ENCODE peak calls at places on chromosomes 11 and 22, in four cellular contexts. One of them, this sample, is unnamed.

GRCh38 chr11:94602430-94603372 is 35.5 kb downstream of the PIWIL4 start:
- DNase-seq in K562: peak; percentile 51
- DNase-seq in GM12878: peak; percentile 75
- DNase-seq in HepG2: peak; percentile 66
- DNase-seq in this sample: peak; percentile 25

GRCh38 chr11:10973416-10973815 is 115.6 kb upstream of the ZBED5 start:
- DNase-seq in HepG2: no peak
- DNase-seq in K562: no peak
- DNase-seq in GM12878: no peak
- DNase-seq in this sample: no peak

GRCh38 chr11:69948256-69949141 is 129.3 kb upstream of the FGF3 start:
- DNase-seq in GM12878: no peak
- DNase-seq in K562: peak; percentile 91
- DNase-seq in HepG2: peak; percentile 35
- DNase-seq in this sample: no peak

GRCh38 chr11:117299351-117300300 is 8.5 kb downstream of the BACE1-AS start:
- DNase-seq in GM12878: no peak
- DNase-seq in HepG2: peak; percentile 79
- DNase-seq in K562: no peak
- DNase-seq in this sample: no peak

GRCh38 chr11:58024601-58025091 is 965 bp downstream of the OR9Q1 start:
- DNase-seq in GM12878: no peak
- DNase-seq in HepG2: no peak
- DNase-seq in K562: no peak
- DNase-seq in this sample: no peak

GRCh38 chr11:66523611-66524010 is 13.2 kb downstream of the BBS1 start:
- DNase-seq in GM12878: no peak
- DNase-seq in K562: no peak
- DNase-seq in HepG2: no peak
- DNase-seq in this sample: no peak

GRCh38 chr11:1528710-1529109 is 42.1 kb upstream of the MOB2 start:
- DNase-seq in K562: no peak
- DNase-seq in HepG2: no peak
- DNase-seq in GM12878: no peak
- DNase-seq in this sample: no peak

GRCh38 chr11:60810583-60810982 is 25.4 kb downstream of the MS4A10 start:
- DNase-seq in GM12878: no peak
- DNase-seq in K562: no peak
- DNase-seq in HepG2: no peak
- DNase-seq in this sample: no peak

GRCh38 chr22:49204599-49205214 is 623.0 kb downstream of the BRD1 start:
- DNase-seq in K562: no peak
- DNase-seq in GM12878: no peak
- DNase-seq in HepG2: no peak
- DNase-seq in this sample: no peak

GRCh38 chr11:31383116-31383515 is 13.5 kb downstream of the DNAJC24 start:
- DNase-seq in HepG2: no peak
- DNase-seq in GM12878: no peak
- DNase-seq in K562: no peak
- DNase-seq in this sample: no peak

GRCh38 chr22:45009881-45010531 is at the start of gene PHF21B:
- DNase-seq in GM12878: no peak
- DNase-seq in K562: peak; percentile 13
- DNase-seq in HepG2: no peak
- DNase-seq in this sample: peak; percentile 87

GRCh38 chr11:19595499-19595839 is 117.2 kb upstream of the NAV2 start:
- DNase-seq in HepG2: no peak
- DNase-seq in GM12878: no peak
- DNase-seq in K562: no peak
- DNase-seq in this sample: no peak

GRCh38 chr11:3073029-3073435 is 15.8 kb upstream of the CARS1 start:
- DNase-seq in HepG2: no peak
- DNase-seq in GM12878: no peak
- DNase-seq in K562: no peak
- DNase-seq in this sample: no peak

GRCh38 chr11:76073716-76074115 is 132.6 kb downstream of the WNT11 start:
- DNase-seq in GM12878: no peak
- DNase-seq in HepG2: no peak
- DNase-seq in K562: no peak
- DNase-seq in this sample: no peak

GRCh38 chr11:108853864-108854263 is 189.0 kb downstream of the DDX10 start:
- DNase-seq in GM12878: no peak
- DNase-seq in HepG2: no peak
- DNase-seq in K562: no peak
- DNase-seq in this sample: no peak

GRCh38 chr11:61954106-61955030 is 4.2 kb downstream of the BEST1 start:
- DNase-seq in HepG2: no peak
- DNase-seq in K562: peak; percentile 81
- DNase-seq in GM12878: no peak
- DNase-seq in this sample: no peak

GRCh38 chr11:61952882-61953281 is 2.7 kb downstream of the BEST1 start:
- DNase-seq in HepG2: no peak
- DNase-seq in K562: no peak
- DNase-seq in GM12878: no peak
- DNase-seq in this sample: no peak

GRCh38 chr11:61956191-61957027 is 6.3 kb downstream of the BEST1 start:
- DNase-seq in GM12878: no peak
- DNase-seq in K562: no peak
- DNase-seq in HepG2: no peak
- DNase-seq in this sample: no peak

GRCh38 chr11:61955416-61956135 is 5.4 kb downstream of the BEST1 start:
- DNase-seq in K562: no peak
- DNase-seq in GM12878: no peak
- DNase-seq in HepG2: no peak
- DNase-seq in this sample: peak; percentile 3

GRCh38 chr11:61955031-61955415 is 4.9 kb downstream of the BEST1 start:
- DNase-seq in HepG2: peak; percentile 59
- DNase-seq in K562: no peak
- DNase-seq in GM12878: no peak
- DNase-seq in this sample: peak; percentile 3
- TF ChIP-seq TARDBP in HepG2: no peak
- TF ChIP-seq TARDBP in K562: no peak
- TF ChIP-seq TARDBP in GM12878: no peak
- TF ChIP-seq TARDBP in this sample: no peak

DNA sequence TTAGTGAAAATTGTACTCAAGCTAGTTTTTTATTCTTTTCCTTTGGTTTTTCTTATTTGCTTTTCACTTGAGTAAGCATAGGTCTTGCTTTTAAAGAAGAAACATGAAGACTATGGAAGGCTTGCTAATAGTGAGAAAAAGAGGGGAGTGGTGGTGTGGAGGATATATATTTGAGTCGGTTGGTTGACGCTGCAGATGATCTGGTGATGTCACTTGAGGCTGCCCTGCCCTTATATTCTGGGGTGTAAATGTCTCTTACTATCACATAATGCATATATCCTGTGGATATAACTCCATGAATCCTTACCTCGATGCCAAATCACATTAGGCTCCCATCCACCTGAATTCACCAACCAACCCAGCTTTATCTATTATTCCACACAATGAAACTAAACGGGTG is 2.9 kb downstream of the GRIA4 start:
- DNase-seq in GM12878: no peak
- DNase-seq in HepG2: no peak
- DNase-seq in K562: no peak
- DNase-seq in this sample: no peak
- TF ChIP-seq TARDBP in GM12878: no peak
- TF ChIP-seq TARDBP in HepG2: no peak
- TF ChIP-seq TARDBP in K562: no peak
- TF ChIP-seq TARDBP in this sample: no peak

GRCh38 chr22:39148727-39149535 is 3.5 kb downstream of the CBX7 start:
- DNase-seq in K562: no peak
- DNase-seq in GM12878: peak; percentile 69
- DNase-seq in HepG2: no peak
- DNase-seq in this sample: no peak
- TF ChIP-seq TARDBP in K562: no peak
- TF ChIP-seq TARDBP in GM12878: no peak
- TF ChIP-seq TARDBP in HepG2: no peak
- TF ChIP-seq TARDBP in this sample: no peak

DNA sequence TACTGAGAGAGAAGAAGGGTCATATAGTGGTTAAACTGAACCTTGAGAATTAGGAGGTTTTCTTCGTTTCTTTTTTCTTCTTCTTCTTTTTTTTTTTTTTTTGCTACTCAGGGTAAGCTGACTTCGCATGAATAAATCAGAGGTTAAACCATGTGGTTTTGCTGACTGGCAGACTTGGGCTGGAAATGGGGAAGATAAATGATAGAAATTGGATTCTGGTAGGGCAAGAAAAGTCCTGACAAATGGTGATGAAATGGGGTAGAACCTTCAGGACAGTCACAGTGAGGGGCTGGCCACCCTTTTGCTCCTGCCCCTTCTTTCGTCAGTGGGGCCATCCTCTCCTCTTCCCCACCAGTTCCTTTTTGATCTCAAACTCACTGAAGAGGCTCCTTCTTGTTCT is 1.6 kb upstream of the SWAP70 start:
- DNase-seq in K562: no peak
- DNase-seq in HepG2: no peak
- DNase-seq in GM12878: no peak
- DNase-seq in this sample: no peak
- TF ChIP-seq TARDBP in K562: no peak
- TF ChIP-seq TARDBP in HepG2: no peak
- TF ChIP-seq TARDBP in GM12878: no peak
- TF ChIP-seq TARDBP in this sample: no peak

DNA sequence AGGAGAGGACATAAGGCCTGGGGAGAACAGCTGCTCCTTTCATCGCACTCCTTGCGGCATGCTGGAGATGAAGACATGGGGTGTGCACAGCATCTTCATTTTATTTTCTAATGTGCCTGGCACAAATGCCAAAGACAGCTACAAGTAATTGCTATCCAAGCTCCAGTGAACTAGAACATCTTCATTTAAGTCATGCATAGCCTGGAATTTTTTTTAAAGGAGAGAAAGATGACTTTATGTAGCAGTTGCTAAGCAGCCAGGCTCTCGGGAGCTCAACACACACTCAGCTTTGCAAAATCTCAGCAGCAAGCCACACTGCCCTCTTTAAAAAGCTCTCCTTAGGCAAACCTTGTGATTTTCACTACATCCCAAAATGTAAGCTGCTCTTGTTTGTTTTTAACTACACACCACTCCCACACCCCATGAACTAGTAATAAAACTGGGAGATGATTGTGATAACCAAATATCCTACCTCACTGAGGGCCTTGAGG is 164.5 kb upstream of the POU2AF2 start:
- DNase-seq in GM12878: no peak
- DNase-seq in K562: no peak
- DNase-seq in HepG2: no peak
- DNase-seq in this sample: no peak
- TF ChIP-seq TARDBP in GM12878: no peak
- TF ChIP-seq TARDBP in K562: no peak
- TF ChIP-seq TARDBP in HepG2: no peak
- TF ChIP-seq TARDBP in this sample: no peak

GRCh38 chr11:87391501-87391900 is 353.8 kb downstream of the TMEM135 start:
- DNase-seq in GM12878: no peak
- DNase-seq in K562: no peak
- DNase-seq in HepG2: no peak
- DNase-seq in this sample: no peak
- TF ChIP-seq TARDBP in GM12878: no peak
- TF ChIP-seq TARDBP in K562: no peak
- TF ChIP-seq TARDBP in HepG2: no peak
- TF ChIP-seq TARDBP in this sample: no peak

GRCh38 chr11:9095421-9095820 is 4.0 kb upstream of the SCUBE2 start:
- DNase-seq in GM12878: no peak
- DNase-seq in K562: peak; percentile 37
- DNase-seq in HepG2: no peak
- DNase-seq in this sample: no peak
- TF ChIP-seq TARDBP in GM12878: no peak
- TF ChIP-seq TARDBP in K562: no peak
- TF ChIP-seq TARDBP in HepG2: no peak
- TF ChIP-seq TARDBP in this sample: no peak

GRCh38 chr11:47715082-47715669 is at the start of gene AGBL2:
- DNase-seq in HepG2: peak; percentile 68
- DNase-seq in GM12878: peak; percentile 25
- DNase-seq in K562: peak; percentile 73
- DNase-seq in this sample: no peak
- TF ChIP-seq TARDBP in HepG2: peak; percentile 63
- TF ChIP-seq TARDBP in GM12878: peak; percentile 55
- TF ChIP-seq TARDBP in K562: no peak
- TF ChIP-seq TARDBP in this sample: no peak

GRCh38 chr11:130102457-130103249 is 33.0 kb downstream of the APLP2 start:
- DNase-seq in GM12878: no peak
- DNase-seq in K562: no peak
- DNase-seq in HepG2: no peak
- DNase-seq in this sample: no peak
- TF ChIP-seq TARDBP in GM12878: no peak
- TF ChIP-seq TARDBP in K562: no peak
- TF ChIP-seq TARDBP in HepG2: no peak
- TF ChIP-seq TARDBP in this sample: no peak

DNA sequence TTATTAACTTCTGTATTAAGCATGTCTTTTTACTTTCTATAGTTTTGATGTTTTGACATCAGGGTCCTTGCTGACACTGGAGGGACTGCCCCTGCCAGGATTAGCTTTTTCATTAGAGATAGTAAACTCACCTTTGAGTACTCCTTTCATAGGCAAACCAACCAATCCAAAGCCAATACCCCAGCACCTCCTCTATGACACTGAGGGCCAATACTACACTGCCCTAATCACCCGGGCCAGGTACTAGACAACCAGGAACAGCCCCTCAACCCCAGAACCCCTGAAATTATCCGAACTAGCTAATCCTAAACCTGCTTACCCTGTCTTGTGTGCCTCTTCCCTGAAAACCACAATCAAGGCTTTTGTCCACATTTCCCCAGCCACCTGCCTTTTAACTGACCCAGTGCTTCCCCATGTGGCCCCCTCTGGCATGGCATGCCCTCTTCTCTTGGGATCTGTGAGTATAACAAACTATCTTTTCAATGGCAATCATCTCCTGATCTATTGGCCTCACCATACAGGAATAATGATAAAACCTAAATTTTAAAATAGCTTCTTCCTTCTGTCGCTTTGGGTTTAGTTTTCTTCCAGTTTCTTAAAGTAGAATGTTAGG is 31.2 kb downstream of the RAB6A start:
- DNase-seq in HepG2: peak; percentile 28
- DNase-seq in K562: peak; percentile 46
- DNase-seq in GM12878: no peak
- DNase-seq in this sample: peak; percentile 45
- TF ChIP-seq TARDBP in HepG2: no peak
- TF ChIP-seq TARDBP in K562: no peak
- TF ChIP-seq TARDBP in GM12878: no peak
- TF ChIP-seq TARDBP in this sample: no peak